ENCODE peak calls at places on chromosomes 1 and 21, in four cellular contexts. D is tibial artery; V is adipocyte; K is CD8-positive, alpha-beta T cell. I is an unnamed sample. For H3K4me1 and H3K27me3, the result is how much of the 10 kb centered on the place peaks cover.

GRCh38 chr1:11062965-11063401 is 3.2 kb upstream of the SRM start:
- DNase-seq in K (peak), D (no peak), V (no peak), I (no peak)

GRCh38 chr1:21756393-21757089 is 26.4 kb downstream of the USP48 start:
- DNase-seq in K (no peak), D (no peak), V (no peak), I (no peak)

GRCh38 chr1:17732475-17732874 is 22.7 kb upstream of the ACTL8 start:
- DNase-seq in D (no peak), K (no peak), V (no peak), I (no peak)

GRCh38 chr1:19730232-19730631 is 65.6 kb downstream of the HTR6 start:
- DNase-seq in K (no peak), D (no peak), V (no peak), I (no peak)

GRCh38 chr1:242525769-242526168 is 1.3 kb upstream of the PLD5 start:
- DNase-seq in V (no peak), K (no peak), D (no peak), I (no peak)

GRCh38 chr1:203250936-203251335 is 21.5 kb upstream of the CHIT1 start:
- DNase-seq in D (no peak), K (no peak), V (peak), I (no peak)

GRCh38 chr1:199046618-199047017 is 407.8 kb downstream of the PTPRC start:
- DNase-seq in D (no peak), K (no peak), V (no peak), I (no peak)

GRCh38 chr1:221154932-221155331 is 275.7 kb downstream of the HLX start:
- DNase-seq in D (no peak), K (no peak), V (no peak), I (no peak)

GRCh38 chr1:109649380-109649987 is 6.4 kb upstream of the GSTM4 start:
- DNase-seq in K (no peak), D (no peak), V (peak), I (peak)

GRCh38 chr1:221023482-221023881 is 144.2 kb downstream of the HLX start:
- DNase-seq in K (no peak), D (no peak), V (no peak), I (no peak)

GRCh38 chr1:192949783-192950182 is 109.4 kb downstream of the UCHL5 start:
- DNase-seq in V (no peak), D (no peak), K (no peak), I (no peak)

GRCh38 chr1:29136463-29136915 is 12.8 kb upstream of the TMEM200B start:
- DNase-seq in V (peak), K (no peak), D (no peak), I (no peak)

GRCh38 chr1:91864017-91864700 is 21.8 kb downstream of the TGFBR3 start:
- DNase-seq in V (peak), D (no peak), K (no peak), I (no peak)

GRCh38 chr21:42309753-42310213 is 5.4 kb downstream of the TFF3 start:
- DNase-seq in D (no peak), V (peak), K (peak), I (no peak)

GRCh38 chr1:7389786-7390603 is 381.1 kb upstream of the VAMP3 start:
- DNase-seq in K (peak), D (peak), V (no peak), I (no peak)

GRCh38 chr1:39270368-39270767 is 65.9 kb downstream of the MACF1 start:
- DNase-seq in D (no peak), V (no peak), K (no peak), I (no peak)

GRCh38 chr1:39269349-39269748 is 64.9 kb downstream of the MACF1 start:
- DNase-seq in K (no peak), D (no peak), V (no peak), I (no peak)

GRCh38 chr1:39268112-39268581 is 63.7 kb downstream of the MACF1 start:
- DNase-seq in D (peak), K (no peak), V (peak), I (peak)

GRCh38 chr1:39269791-39270342 is 65.4 kb downstream of the MACF1 start:
- DNase-seq in D (no peak), K (no peak), V (peak), I (no peak)

DNA sequence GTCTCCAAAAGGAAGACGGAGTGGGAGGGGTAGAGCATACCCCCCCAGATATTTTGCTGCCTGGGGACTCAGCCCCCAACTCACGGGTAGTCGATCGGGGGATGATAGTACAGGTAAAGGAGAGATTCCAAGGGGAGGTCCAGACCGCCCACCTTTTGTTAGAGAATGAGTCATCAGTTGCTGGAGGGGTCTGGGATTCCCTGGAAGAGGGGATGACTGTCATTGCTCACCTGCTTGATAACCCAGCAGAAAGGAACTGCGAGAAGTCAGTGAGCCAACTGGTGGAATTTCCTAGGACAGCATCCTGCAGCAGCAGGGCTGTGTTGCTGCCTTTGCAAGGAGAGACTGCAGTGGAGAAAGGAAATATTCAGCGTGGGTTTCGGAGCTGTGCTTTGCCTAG is 64.4 kb downstream of the MACF1 start:
- DNase-seq in K (no peak), V (no peak), D (no peak), I (no peak)
- H3K4me3 ChIP-seq in K (no peak), V (peak), D (peak), I (no peak)

DNA sequence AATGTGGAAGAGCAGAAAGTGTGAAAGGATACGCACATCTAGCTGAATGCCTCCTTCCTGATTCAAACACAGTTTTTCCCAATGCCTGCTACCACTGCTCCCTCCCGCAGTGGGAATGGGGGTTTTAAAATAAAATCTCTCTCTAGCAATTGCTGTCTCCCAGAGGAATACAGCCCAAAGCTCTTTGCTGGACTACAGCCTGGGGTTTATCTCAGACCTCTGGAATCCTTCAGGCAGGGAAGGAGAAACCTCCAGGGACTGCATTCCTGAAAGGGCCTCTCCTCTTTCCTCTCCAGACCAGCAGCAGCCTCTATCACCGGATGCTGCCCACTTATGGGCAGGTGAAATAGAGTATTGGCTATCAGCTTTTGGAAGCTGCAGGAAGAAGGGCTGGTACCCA is 6.3 kb downstream of the IER5 start:
- DNase-seq in K (no peak), D (no peak), V (peak), I (no peak)
- H3K4me1 ChIP-seq in K (under half), D (under half), V (half or more), I (under half)

GRCh38 chr21:44368711-44369446 is 15.5 kb downstream of the TRPM2 start:
- DNase-seq in V (no peak), K (no peak), D (no peak), I (no peak)
- H3K27me3 ChIP-seq in V (under half), K (under half), D (under half), I (under half)

GRCh38 chr1:23648576-23648975 is 43.0 kb upstream of the RPL11 start:
- DNase-seq in D (no peak), K (no peak), V (no peak), I (no peak)
- H3K4me3 ChIP-seq in D (no peak), K (no peak), V (no peak), I (no peak)

GRCh38 chr1:209409786-209410185 is 173.7 kb upstream of the CAMK1G start:
- DNase-seq in K (no peak), V (peak), D (no peak), I (no peak)
- H3K4me1 ChIP-seq in K (under half), V (under half), D (under half), I (under half)

GRCh38 chr21:37974081-37974480 is 57.8 kb upstream of the KCNJ6 start:
- DNase-seq in K (no peak), D (no peak), V (no peak), I (no peak)
- H3K27me3 ChIP-seq in K (under half), D (under half), V (half or more), I (under half)

DNA sequence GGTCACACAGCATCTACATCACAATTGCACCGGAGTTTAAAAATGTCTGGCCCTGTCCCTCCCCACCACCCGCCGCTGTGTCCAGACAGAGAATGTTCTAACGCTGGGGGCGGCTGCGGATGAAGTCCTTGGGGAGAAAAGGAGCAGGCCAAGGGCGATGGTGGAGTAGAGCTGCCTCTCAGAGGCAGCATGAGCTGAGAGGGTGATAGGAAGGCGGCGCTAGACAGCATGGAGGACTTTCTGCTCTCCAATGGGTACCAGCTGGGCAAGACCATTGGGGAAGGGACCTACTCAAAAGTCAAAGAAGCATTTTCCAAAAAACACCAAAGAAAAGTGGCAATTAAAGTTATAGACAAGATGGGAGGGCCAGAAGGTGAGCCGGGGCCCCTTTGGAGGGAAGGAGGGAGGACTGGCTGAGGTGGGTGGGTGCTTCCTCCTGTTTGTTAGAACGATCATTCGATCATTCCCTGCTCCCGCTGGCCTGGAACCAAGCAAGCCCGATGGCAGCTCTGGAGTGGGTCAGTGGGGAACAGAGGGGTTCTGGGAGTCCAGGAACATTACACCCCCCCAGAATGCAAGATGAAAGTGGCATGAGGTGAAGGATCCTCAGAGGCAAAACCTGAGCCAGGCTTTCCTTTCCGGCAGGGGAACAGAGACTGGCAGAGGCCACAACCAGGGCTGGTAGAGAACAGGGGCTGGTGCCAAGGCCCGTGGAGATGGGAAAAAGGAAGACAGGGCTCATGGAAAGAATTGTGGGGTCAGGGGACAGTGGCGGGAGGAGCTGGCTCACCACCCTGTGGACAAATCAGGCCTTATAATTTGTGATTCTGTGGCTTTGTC is at the start of the genes FAM229A and TSSK3:
- DNase-seq in V (no peak), K (no peak), D (no peak), I (no peak)
- H3K4me3 ChIP-seq in V (peak), K (peak), D (peak), I (peak)

DNA sequence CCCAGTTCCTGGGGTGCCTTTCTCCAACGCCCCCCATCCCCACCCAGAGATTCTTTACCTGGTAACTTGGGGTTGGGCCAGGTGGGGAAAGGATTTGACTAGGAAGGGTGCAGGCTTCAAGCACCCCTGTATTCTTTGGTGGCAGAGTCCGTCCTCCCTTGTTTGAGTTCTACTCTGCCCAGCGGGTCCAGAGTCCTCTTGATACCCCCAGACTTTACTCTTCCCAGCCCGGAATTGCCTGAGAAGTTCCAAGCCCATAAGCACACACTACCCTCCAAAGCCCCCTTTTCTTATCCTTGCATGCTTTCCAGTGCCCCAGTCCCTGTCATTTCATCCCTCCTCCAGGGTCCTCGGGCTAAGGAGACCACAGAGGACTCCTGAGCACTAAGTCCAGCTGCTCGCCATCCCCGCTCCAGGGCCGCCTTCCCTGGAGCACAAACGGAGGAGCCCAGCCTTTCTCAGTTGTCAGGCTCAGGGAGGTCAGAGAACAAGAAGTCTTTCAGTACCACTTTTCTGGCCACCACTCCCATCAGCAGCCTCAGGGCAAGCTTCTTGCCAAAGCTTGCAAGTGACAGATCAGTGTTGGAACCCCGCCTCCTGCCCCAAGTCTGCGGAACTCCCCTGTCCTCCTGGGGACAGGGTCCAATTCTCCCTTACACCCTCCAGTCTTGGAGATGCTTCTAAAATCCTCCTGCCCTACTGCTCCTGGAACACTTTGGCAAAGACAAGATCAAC is 12.2 kb downstream of the SLC45A3 start:
- DNase-seq in V (no peak), D (no peak), K (no peak), I (peak)
- H3K4me1 ChIP-seq in V (under half), D (under half), K (under half), I (under half)